ENCODE peak calls at places on chromosomes 13 and 19, in five cellular contexts. R, M, I, T and K are unnamed samples.

GRCh38 chr19:20558011-20558410 is 7.6 kb downstream of the ZNF737 start:
- DNase-seq in T (no peak), I (no peak), M (no peak), R (no peak), K (no peak)

GRCh38 chr13:110575322-110576069 is 14.0 kb upstream of the RAB20 start:
- DNase-seq in R (peak; percentile 59), T (no peak), M (peak; percentile 18), I (no peak), K (no peak)

GRCh38 chr13:65032825-65033224 is 2197.3 kb downstream of the PCDH9 start:
- DNase-seq in M (no peak), R (no peak), I (no peak), T (no peak), K (no peak)

GRCh38 chr13:110519046-110519445 is 42.5 kb downstream of the RAB20 start:
- DNase-seq in R (no peak), T (no peak), I (no peak), M (no peak), K (no peak)

GRCh38 chr19:47848871-47849473 is 10.1 kb upstream of the TPRX2 start:
- DNase-seq in I (no peak), M (peak; percentile 96), R (peak; percentile 3), T (peak; percentile 80), K (no peak)

GRCh38 chr13:104372128-104372527 is 1305.9 kb upstream of the SLC10A2 start:
- DNase-seq in M (no peak), I (no peak), T (no peak), R (no peak), K (no peak)

GRCh38 chr13:111399334-111399733 is 78.9 kb downstream of the TEX29 start:
- DNase-seq in T (no peak), R (no peak), I (no peak), M (no peak), K (no peak)

GRCh38 chr19:1449467-1450442 is at the start of gene APC2:
- DNase-seq in M (peak; percentile 95), R (peak; percentile 26), T (peak; percentile 82), I (no peak), K (peak; percentile 75)

GRCh38 chr13:29852464-29853054 is 2.1 kb upstream of the UBL3 start:
- DNase-seq in I (no peak), M (no peak), R (no peak), T (no peak), K (no peak)

GRCh38 chr19:7533281-7533819 is 2.2 kb upstream of the PNPLA6 start:
- DNase-seq in M (peak; percentile 35), T (no peak), I (no peak), R (peak; percentile 59), K (no peak)

GRCh38 chr19:7535035-7535992 is at the start of gene PNPLA6:
- DNase-seq in M (peak; percentile 98), I (peak; percentile 88), T (peak; percentile 89), R (peak; percentile 93), K (peak; percentile 95)

GRCh38 chr19:7533925-7534480 is 1.5 kb upstream of the PNPLA6 start:
- DNase-seq in I (peak; percentile 79), T (peak; percentile 78), R (peak; percentile 91), M (peak; percentile 94), K (peak; percentile 88)

GRCh38 chr19:7534531-7534980 is 961 bp upstream of the PNPLA6 start:
- DNase-seq in R (peak; percentile 82), I (peak; percentile 36), M (peak; percentile 89), T (peak; percentile 83), K (peak; percentile 63)

GRCh38 chr19:7535993-7536685 is 622 bp downstream of the PNPLA6 start:
- DNase-seq in R (no peak), T (no peak), M (no peak), I (no peak), K (no peak)
- H2AFZ ChIP-seq in R (peak overlapping the region; percentile 92), T (peak overlapping the region; percentile 97), M (no peak overlapping the region), I (peak overlapping the region; percentile 95), K (peak overlapping the region; percentile 64)

GRCh38 chr19:38702278-38702677 is 42.0 kb downstream of the CAPN12 start:
- DNase-seq in M (no peak), R (no peak), I (no peak), T (no peak), K (no peak)

GRCh38 chr19:38699647-38700349 is 44.5 kb downstream of the CAPN12 start:
- DNase-seq in I (no peak), T (no peak), M (no peak), R (no peak), K (no peak)

GRCh38 chr19:38701455-38702063 is 42.7 kb downstream of the CAPN12 start:
- DNase-seq in T (no peak), I (no peak), R (peak; percentile 85), M (no peak), K (no peak)

GRCh38 chr19:38700350-38700932 is 43.8 kb downstream of the CAPN12 start:
- DNase-seq in R (no peak), I (no peak), M (no peak), T (no peak), K (no peak)

DNA sequence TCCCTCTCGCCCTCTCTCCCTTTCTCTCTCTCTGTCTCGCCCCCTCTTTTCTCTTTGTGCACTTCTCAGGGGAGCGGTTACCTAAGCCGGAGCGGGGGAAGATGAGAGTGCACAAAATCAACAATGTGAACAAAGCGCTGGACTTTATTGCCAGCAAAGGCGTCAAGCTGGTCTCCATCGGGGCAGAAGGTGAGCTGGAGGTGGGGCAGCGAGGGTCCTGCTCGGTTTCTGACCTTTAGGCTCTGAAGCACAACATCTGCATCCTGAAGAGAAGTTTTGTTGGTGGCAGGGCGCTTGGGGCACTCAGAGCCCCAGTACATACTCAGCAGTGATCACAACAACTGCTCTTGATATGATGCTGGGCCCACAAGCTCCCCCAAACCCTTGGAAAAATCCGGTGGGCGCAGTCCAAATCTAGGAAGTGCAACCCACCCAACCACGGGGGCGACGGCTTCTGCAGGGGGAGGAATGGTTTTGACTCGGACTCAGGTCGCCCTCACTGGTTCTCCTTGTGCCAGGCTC is 43.3 kb downstream of the CAPN12 start:
- DNase-seq in M (no peak), T (no peak), R (no peak), I (no peak), K (no peak)
- H3K4me1 ChIP-seq in M (peaks cover 16% of the 10 kb centered on the region), T (peaks cover 33% of the 10 kb centered on the region), R (peaks cover 21% of the 10 kb centered on the region), I (peaks cover 52% of the 10 kb centered on the region), K (no peaks in the 10 kb centered on the region)

GRCh38 chr19:40936755-40937154 is 54.3 kb upstream of the CYP2B6 start:
- DNase-seq in I (no peak), M (no peak), R (no peak), T (no peak), K (no peak)
- H2AFZ ChIP-seq in I (no peak overlapping the region), M (no peak overlapping the region), R (no peak overlapping the region), T (no peak overlapping the region), K (no peak overlapping the region)

GRCh38 chr19:44752816-44753618 is 4.5 kb downstream of the BCL3 start:
- DNase-seq in M (peak; percentile 41), R (peak; percentile 98), I (peak; percentile 94), T (no peak), K (peak; percentile 96)
- H3K4me1 ChIP-seq in M (peaks cover 21% of the 10 kb centered on the region), R (peaks cover 48% of the 10 kb centered on the region), I (peaks cover 38% of the 10 kb centered on the region), T (peaks cover 12% of the 10 kb centered on the region), K (peaks cover 60% of the 10 kb centered on the region)

DNA sequence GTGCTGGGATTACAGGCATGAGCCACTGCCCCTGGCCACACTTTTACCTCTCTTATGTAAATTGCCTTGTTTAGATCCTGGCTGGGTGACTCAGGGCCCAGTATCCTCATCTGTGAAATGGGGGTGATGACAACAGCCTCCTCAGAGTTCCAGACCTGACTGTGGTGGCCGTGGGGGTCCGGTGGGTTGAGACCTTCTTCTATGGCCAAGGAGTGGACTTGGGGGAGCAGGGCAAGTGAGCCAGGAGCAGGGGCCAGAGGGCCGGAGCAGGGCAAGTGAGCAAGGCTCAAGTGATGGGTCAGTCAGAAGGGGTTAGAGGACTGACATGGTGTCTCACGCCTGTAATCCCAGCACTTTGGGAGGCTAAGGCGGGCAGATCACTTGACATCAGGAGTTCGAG is 28.7 kb upstream of the ADGRE5 start:
- DNase-seq in M (no peak), T (no peak), I (no peak), R (no peak), K (no peak)
- H2AFZ ChIP-seq in M (no peak overlapping the region), T (no peak overlapping the region), I (no peak overlapping the region), R (no peak overlapping the region), K (no peak overlapping the region)

DNA sequence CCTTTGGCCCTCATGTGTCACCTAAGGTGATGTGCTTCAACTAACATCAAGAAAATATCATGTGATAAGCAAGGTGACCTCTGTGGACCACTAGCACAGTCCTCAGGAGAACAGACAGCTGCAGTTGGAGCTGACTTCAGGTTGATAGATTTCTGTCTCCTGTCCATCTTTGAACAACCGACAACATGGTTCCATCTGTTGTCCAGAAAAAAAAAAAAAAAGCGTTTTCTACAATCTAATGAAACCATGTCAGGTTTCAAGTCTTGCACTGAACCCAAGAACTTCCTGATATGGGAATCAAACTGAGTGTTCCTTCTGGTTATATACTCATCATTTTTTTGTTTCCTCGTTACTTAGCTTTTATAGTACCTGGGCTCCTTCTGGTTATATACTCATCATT is 75.7 kb downstream of the LHFPL6 start:
- DNase-seq in I (no peak), M (no peak), T (no peak), R (no peak), K (no peak)
- H3K4me1 ChIP-seq in I (peaks cover 35% of the 10 kb centered on the region), M (peaks cover 14% of the 10 kb centered on the region), T (no peaks in the 10 kb centered on the region), R (peaks cover 22% of the 10 kb centered on the region), K (no peaks in the 10 kb centered on the region)

DNA sequence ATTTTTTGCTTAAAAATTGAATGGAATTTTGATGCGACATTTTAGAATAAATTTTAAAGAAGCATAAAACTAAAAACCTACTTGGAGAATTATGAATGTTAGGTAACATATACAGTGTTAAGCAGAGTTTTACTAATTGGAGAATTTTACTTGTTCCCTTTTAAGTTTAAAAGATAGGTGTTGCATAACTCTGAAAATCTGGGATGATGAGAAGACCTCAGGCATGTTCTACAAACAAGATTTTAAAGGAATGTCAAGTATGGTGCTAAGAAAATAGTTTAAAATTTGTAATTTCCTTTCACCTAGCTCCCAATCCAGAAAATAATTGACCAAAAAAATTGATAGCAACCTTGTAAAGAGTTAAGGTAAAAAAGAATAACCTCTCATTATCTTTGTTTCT is 135.8 kb downstream of the RFC3 start:
- DNase-seq in I (no peak), R (no peak), T (no peak), M (no peak), K (no peak)
- H2AFZ ChIP-seq in I (no peak overlapping the region), R (no peak overlapping the region), T (no peak overlapping the region), M (no peak overlapping the region), K (no peak overlapping the region)